ENCODE peak calls at places on chromosome 6, in ten cellular contexts. O is foreskin keratinocyte; P is CD8-positive, alpha-beta T cell; G is aorta; E is neural progenitor cell; K is uterus; D is adrenal gland; R is endothelial cell of umbilical vein; V is esophagus squamous epithelium; F is cardiac muscle cell. H is an unnamed sample.

GRCh38 chr6:113858067-113858604 is 991 bp downstream of the MARCKS start:
- DNase-seq in O (peak), P (no peak), G (peak), E (peak), K (peak), D (peak), R (peak), V (no peak), F (peak), H (peak)

GRCh38 chr6:75876152-75876551 is 127.1 kb downstream of the MYO6 start:
- DNase-seq in O (no peak), P (no peak), G (no peak), E (no peak), K (no peak), D (no peak), R (no peak), V (no peak), F (no peak), H (no peak)

GRCh38 chr6:154229796-154230195 is 126.8 kb downstream of the IPCEF1 start:
- DNase-seq in O (no peak), P (no peak), G (no peak), E (no peak), K (no peak), D (no peak), R (no peak), V (no peak), F (no peak), H (no peak)

GRCh38 chr6:10976571-10976970 is 67.5 kb downstream of the ELOVL2 start:
- DNase-seq in O (no peak), P (no peak), G (no peak), E (no peak), K (no peak), D (peak), R (no peak), V (no peak), F (no peak), H (no peak)

GRCh38 chr6:160042788-160043301 is 74.0 kb downstream of the IGF2R start:
- DNase-seq in O (no peak), P (no peak), G (no peak), E (no peak), K (no peak), D (peak), R (no peak), V (no peak), F (peak), H (no peak)

GRCh38 chr6:105889902-105890301 is 196.2 kb upstream of the PRDM1 start:
- DNase-seq in O (no peak), P (no peak), G (no peak), E (no peak), K (no peak), D (no peak), R (no peak), V (no peak), F (no peak), H (no peak)

GRCh38 chr6:53811746-53812145 is 16.9 kb downstream of the LRRC1 start:
- DNase-seq in O (no peak), P (no peak), G (no peak), E (no peak), K (no peak), D (no peak), R (no peak), V (no peak), F (no peak), H (no peak)

GRCh38 chr6:134517145-134517658 is 199.3 kb upstream of the SGK1 start:
- DNase-seq in O (peak), P (no peak), G (peak), E (peak), K (peak), D (peak), R (peak), V (no peak), F (peak), H (no peak)

GRCh38 chr6:122735618-122736017 is 43.9 kb upstream of the FABP7 start:
- DNase-seq in O (peak), P (no peak), G (no peak), E (no peak), K (no peak), D (no peak), R (no peak), V (no peak), F (no peak), H (no peak)

GRCh38 chr6:113873043-113873667 is 16.0 kb downstream of the MARCKS start:
- DNase-seq in O (no peak), P (no peak), G (peak), E (no peak), K (peak), D (peak), R (peak), V (peak), F (no peak), H (peak)

GRCh38 chr6:56021943-56022342 is 146.6 kb upstream of the BMP5 start:
- DNase-seq in O (no peak), P (no peak), G (no peak), E (peak), K (no peak), D (no peak), R (no peak), V (no peak), F (peak), H (no peak)

GRCh38 chr6:85660181-85660611 is 17.5 kb upstream of the SYNCRIP start:
- DNase-seq in O (peak), P (no peak), G (no peak), E (no peak), K (no peak), D (no peak), R (no peak), V (no peak), F (peak), H (no peak)

GRCh38 chr6:150857062-150857905 is 8.2 kb upstream of the MTHFD1L start:
- DNase-seq in O (peak), P (no peak), G (no peak), E (no peak), K (peak), D (peak), R (peak), V (no peak), F (peak), H (no peak)

GRCh38 chr6:109036588-109037320 is 57.9 kb downstream of the SESN1 start:
- DNase-seq in O (no peak), P (no peak), G (no peak), E (no peak), K (peak), D (no peak), R (no peak), V (no peak), F (no peak), H (no peak)

GRCh38 chr6:158047120-158047518 is 65.5 kb downstream of the SYNJ2 start:
- DNase-seq in O (no peak), P (peak), G (peak), E (no peak), K (no peak), D (peak), R (no peak), V (no peak), F (no peak), H (no peak)

GRCh38 chr6:127855542-127856159 is 45.2 kb downstream of the THEMIS start:
- DNase-seq in O (no peak), P (peak), G (no peak), E (peak), K (no peak), D (peak), R (peak), V (no peak), F (peak), H (peak)

GRCh38 chr6:158536084-158536890 is 23.6 kb upstream of the TMEM181 start:
- DNase-seq in O (peak), P (peak), G (peak), E (peak), K (peak), D (peak), R (peak), V (no peak), F (peak), H (no peak)

GRCh38 chr6:166381733-166382499 is 824 bp downstream of the MPC1 start:
- DNase-seq in O (no peak), P (peak), G (peak), E (peak), K (peak), D (peak), R (peak), V (no peak), F (peak), H (peak)

GRCh38 chr6:160013987-160014868 is 45.3 kb downstream of the IGF2R start:
- DNase-seq in O (no peak), P (no peak), G (no peak), E (no peak), K (no peak), D (no peak), R (no peak), V (no peak), F (peak), H (no peak)

GRCh38 chr6:159826968-159827647 is 27.0 kb downstream of the PNLDC1 start:
- DNase-seq in O (no peak), P (no peak), G (no peak), E (no peak), K (no peak), D (no peak), R (no peak), V (no peak), F (no peak), H (no peak)

GRCh38 chr6:46642928-46643751 is 9.5 kb downstream of the CYP39A1 start:
- DNase-seq in O (peak), P (no peak), G (no peak), E (no peak), K (no peak), D (no peak), R (no peak), V (no peak), F (no peak), H (no peak)

GRCh38 chr6:118704911-118705310 is 53.5 kb upstream of the CEP85L start:
- DNase-seq in O (no peak), P (no peak), G (no peak), E (no peak), K (no peak), D (no peak), R (no peak), V (no peak), F (peak), H (no peak)

GRCh38 chr6:31712296-31712695 is 2.9 kb upstream of the LY6G6D start:
- DNase-seq in O (no peak), P (no peak), G (no peak), E (no peak), K (no peak), D (no peak), R (no peak), V (no peak), F (no peak), H (no peak)

GRCh38 chr6:12294851-12295536 is 4.8 kb downstream of the EDN1 start:
- DNase-seq in O (no peak), P (no peak), G (no peak), E (no peak), K (no peak), D (no peak), R (peak), V (no peak), F (no peak), H (no peak)

GRCh38 chr6:12296255-12296573 is 6.1 kb downstream of the EDN1 start:
- DNase-seq in O (peak), P (no peak), G (peak), E (no peak), K (no peak), D (no peak), R (peak), V (no peak), F (peak), H (no peak)

GRCh38 chr6:12296604-12297003 is 6.4 kb downstream of the EDN1 start:
- DNase-seq in O (no peak), P (no peak), G (no peak), E (no peak), K (no peak), D (no peak), R (peak), V (no peak), F (no peak), H (no peak)

GRCh38 chr6:12293931-12294800 is 4.0 kb downstream of the EDN1 start:
- DNase-seq in O (no peak), P (no peak), G (no peak), E (no peak), K (no peak), D (no peak), R (peak), V (no peak), F (no peak), H (no peak)

DNA sequence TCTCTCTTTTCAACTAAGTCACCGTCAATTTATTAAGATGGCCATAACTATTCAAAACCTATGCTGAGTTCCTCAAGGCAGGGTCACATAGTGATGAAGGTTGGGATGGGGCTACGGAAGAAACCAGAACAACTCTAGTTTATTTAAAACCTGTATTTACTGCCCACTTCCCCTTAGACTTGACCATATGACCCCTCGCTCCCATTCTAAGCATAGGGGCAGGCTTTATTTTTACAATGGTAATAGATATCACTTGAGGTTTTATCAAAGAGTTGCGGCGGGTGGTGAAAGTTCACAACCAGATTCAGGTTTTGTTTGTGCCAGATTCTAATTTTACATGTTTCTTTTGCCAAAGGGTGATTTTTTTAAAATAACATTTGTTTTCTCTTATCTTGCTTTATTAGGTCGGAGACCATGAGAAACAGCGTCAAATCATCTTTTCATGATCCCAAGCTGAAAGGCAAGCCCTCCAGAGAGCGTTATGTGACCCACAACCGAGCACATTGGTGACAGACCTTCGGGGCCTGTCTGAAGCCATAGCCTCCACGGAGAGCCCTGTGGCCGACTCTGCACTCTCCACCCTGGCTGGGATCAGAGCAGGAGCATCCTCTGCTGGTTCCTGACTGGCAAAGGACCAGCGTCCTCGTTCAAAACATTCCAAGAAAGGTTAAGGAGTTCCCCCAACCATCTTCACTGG is 5.5 kb downstream of the EDN1 start:
- DNase-seq in O (no peak), P (no peak), G (peak), E (no peak), K (no peak), D (no peak), R (peak), V (no peak), F (no peak), H (no peak)
- H3K27ac ChIP-seq in O (peak), P (no peak), G (peak), E (no peak), K (no peak), D (no peak), R (peak), V (no peak), F (no peak), H (no peak)

DNA sequence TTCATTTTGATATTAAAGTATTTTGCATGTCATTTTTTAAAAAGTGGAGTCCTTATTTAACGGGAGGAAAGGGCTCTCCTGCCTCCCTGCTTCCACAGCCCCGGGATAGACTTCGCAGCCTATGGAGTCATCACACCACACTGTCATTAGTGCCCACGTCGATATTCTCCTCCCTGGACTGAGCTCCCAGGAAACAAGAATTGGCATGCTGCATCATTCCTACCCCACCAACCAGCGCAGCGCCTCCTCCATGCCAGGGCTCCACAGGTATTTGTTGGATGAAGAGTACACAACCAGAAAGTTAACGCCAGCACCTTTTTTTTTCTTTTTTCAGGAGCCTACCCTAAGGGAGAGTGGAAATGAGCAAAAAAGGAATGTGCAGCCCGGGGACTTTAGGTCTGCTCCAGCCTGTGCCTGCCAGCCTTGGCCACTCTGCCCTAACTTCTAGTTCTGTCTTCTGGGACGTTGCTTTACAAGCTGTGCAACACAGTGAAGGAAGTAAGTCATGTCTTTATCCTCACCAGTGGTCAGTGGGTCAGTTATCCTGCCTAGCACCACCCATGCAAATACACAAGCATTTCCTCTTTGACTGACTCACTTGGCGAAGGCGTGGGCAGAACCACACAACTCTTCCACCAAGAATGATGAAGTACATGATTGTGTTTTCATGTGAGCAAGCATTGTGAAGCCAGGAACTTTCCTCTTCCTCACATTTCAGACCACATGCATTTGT is 180.7 kb upstream of the UST start:
- DNase-seq in O (peak), P (no peak), G (peak), E (no peak), K (no peak), D (no peak), R (peak), V (no peak), F (peak), H (no peak)
- H3K27ac ChIP-seq in O (no peak), P (no peak), G (no peak), E (no peak), K (no peak), D (no peak), R (peak), V (no peak), F (no peak), H (no peak)

DNA sequence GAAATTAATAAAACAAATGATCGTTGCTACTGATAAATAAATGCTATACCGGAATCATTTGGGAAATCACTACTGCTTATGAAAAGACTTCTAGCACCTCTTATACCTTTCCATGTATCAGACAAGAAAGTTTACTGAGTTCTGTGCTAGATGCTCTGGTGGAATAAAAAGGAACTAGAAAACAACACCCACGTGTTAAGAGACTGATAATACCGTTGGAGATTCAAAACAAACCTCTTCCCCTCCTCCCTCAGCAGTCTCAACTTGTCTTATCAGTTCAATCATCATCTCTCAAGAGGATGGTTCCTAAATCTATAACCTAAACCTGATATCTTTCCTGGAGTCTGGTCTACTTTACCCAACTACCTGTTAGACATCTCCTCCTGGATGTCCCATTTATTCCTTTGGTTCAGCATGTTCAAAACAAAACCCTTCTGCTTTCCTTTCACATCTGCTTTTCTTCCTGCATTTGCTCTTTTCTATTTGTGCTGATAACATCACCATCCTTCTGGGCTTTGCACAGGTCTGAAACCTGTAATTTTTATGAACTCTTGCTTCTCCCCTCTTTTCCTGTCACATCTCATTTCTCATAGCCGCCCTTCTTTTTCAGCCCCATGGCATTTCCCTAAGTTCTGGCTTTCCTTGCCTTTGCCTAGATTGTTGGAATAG is 122.2 kb downstream of the COL19A1 start:
- DNase-seq in O (no peak), P (no peak), G (no peak), E (no peak), K (no peak), D (no peak), R (no peak), V (no peak), F (no peak), H (no peak)
- H3K27ac ChIP-seq in O (no peak), P (no peak), G (no peak), E (no peak), K (no peak), D (no peak), R (no peak), V (no peak), F (no peak), H (no peak)

GRCh38 chr6:32832535-32832934 is 6.0 kb downstream of the TAP2 start:
- DNase-seq in O (no peak), P (no peak), G (no peak), E (no peak), K (no peak), D (no peak), R (no peak), V (no peak), F (no peak), H (no peak)

GRCh38 chr6:32826996-32827395 is 10.2 kb upstream of the HLA-DOB start:
- DNase-seq in O (no peak), P (no peak), G (no peak), E (no peak), K (no peak), D (no peak), R (no peak), V (no peak), F (no peak), H (no peak)

GRCh38 chr6:32830936-32831335 is 7.6 kb downstream of the TAP2 start:
- DNase-seq in O (no peak), P (no peak), G (no peak), E (no peak), K (no peak), D (no peak), R (no peak), V (no peak), F (no peak), H (no peak)

GRCh38 chr6:32830017-32830416 is 8.5 kb downstream of the TAP2 start:
- DNase-seq in O (no peak), P (no peak), G (no peak), E (no peak), K (no peak), D (no peak), R (no peak), V (no peak), F (no peak), H (no peak)

DNA sequence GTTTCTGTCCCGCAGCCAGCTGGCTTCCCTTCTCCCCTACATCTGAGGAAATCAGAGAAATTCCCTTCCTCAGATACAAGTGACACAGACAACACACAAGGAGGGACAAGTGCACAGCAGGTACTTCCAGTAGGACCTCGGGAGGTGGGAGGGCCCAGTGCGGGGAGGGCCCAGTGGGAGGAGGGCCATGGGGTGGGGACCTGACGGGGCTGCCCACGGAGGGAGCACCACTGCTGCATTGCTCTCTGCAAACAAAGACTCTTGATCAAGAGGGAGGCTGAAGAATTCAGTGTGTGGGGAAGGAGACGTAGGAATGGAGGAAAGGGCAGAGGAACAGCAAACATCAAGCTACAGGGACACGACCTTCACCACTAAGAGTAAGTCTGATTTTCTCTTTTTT is 9.0 kb downstream of the TAP2 start:
- DNase-seq in O (no peak), P (no peak), G (no peak), E (no peak), K (no peak), D (no peak), R (no peak), V (no peak), F (no peak), H (no peak)
- H3K27ac ChIP-seq in O (no peak), P (no peak), G (no peak), E (no peak), K (no peak), D (no peak), R (no peak), V (no peak), F (no peak), H (no peak)

DNA sequence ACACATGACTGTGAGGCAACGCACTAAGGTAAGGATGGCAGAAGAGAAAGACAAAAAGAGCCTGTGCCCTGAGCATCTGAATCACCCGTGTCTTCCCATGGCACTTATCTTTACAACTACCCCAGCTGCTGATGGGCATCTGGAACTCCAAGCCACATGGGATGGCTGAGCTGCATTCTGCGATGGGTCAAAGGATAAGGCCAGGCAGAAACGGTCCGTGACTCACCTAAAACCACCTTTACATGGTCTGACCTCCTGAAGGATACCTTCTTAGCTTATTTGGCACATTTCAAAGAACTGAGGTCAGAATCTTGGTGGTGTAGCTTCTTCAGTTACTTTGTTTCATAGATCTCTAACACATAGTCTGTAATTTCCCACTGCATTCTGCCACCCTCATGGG is 99.7 kb downstream of the DNAH8 start:
- DNase-seq in O (no peak), P (no peak), G (no peak), E (no peak), K (no peak), D (no peak), R (no peak), V (no peak), F (no peak), H (no peak)
- H3K27ac ChIP-seq in O (no peak), P (no peak), G (no peak), E (no peak), K (no peak), D (no peak), R (no peak), V (no peak), F (no peak), H (no peak)

H was measured in substantia nigra.